ENCODE peak calls at places on chromosomes 16 and 17, in nine cellular contexts. Q is stomach, D is lower leg skin, Z is GM13976, C is natural killer cell, F is fibroblast of lung, S is HL-60, P is kidney, J is tibial artery. A is an unnamed sample.

GRCh38 chr16:56994311-56994710 is 5.0 kb downstream of the NLRC5 start:
- DNase-seq in Q (no peak), D (peak; percentile 76), Z (no peak), C (no peak), F (no peak), S (no peak), P (no peak), J (no peak), A (no peak)

GRCh38 chr16:53809088-53809951 is 105.4 kb downstream of the FTO start:
- DNase-seq in Q (no peak), D (no peak), Z (no peak), C (no peak), F (peak; percentile 95), S (no peak), P (no peak), J (no peak), A (no peak)

GRCh38 chr17:80475949-80476876 is at the start of gene NPTX1:
- DNase-seq in Q (no peak), D (no peak), Z (peak; percentile 63), C (no peak), F (no peak), S (no peak), P (peak; percentile 60), J (no peak), A (peak; percentile 62)

GRCh38 chr16:11323551-11324336 is 21.5 kb upstream of the RMI2 start:
- DNase-seq in Q (no peak), D (no peak), Z (no peak), C (no peak), F (no peak), S (no peak), P (no peak), J (no peak), A (no peak)

GRCh38 chr16:51193879-51194278 is 42.8 kb upstream of the SALL1 start:
- DNase-seq in Q (no peak), D (no peak), Z (no peak), C (no peak), F (no peak), S (no peak), P (no peak), J (no peak), A (no peak)

GRCh38 chr16:3142770-3143169 is 7.9 kb downstream of the ZNF213 start:
- DNase-seq in Q (no peak), D (no peak), Z (no peak), C (no peak), F (no peak), S (no peak), P (peak; percentile 62), J (no peak), A (no peak)

GRCh38 chr17:31388770-31389672 is 2.5 kb upstream of the RAB11FIP4 start:
- DNase-seq in Q (peak; percentile 26), D (peak; percentile 83), Z (peak; percentile 76), C (no peak), F (peak; percentile 2), S (peak; percentile 21), P (no peak), J (no peak), A (no peak)

GRCh38 chr16:15765880-15766279 is 90.9 kb downstream of the MYH11 start:
- DNase-seq in Q (no peak), D (no peak), Z (peak; percentile 81), C (no peak), F (no peak), S (peak; percentile 64), P (peak; percentile 32), J (no peak), A (no peak)

DNA sequence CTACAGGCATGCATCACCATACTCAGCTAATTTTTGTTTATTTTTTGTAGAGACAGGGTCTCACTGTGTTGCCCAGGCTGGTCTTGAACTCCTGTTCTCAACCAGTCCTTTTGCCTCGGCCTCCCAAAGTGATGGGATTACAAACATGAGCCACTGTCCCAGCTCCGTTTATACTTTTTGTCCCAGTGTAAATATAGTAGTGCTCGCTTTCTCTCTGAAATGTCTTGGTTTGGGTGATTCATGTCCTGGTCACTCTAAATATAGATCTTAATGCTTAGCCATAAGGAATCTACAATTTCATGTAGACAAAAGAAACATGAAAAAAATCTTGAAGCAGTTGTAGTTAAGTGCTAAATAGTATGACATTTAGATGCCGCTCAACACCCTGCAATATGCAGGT is 126.9 kb downstream of the KATNIP start:
- DNase-seq in Q (no peak), D (no peak), Z (no peak), C (no peak), F (peak; percentile 67), S (no peak), P (no peak), J (no peak), A (no peak)
- TF ChIP-seq CTCF in Q (no peak), D (no peak), Z (no peak), C (no peak), F (no peak), S (no peak), P (no peak), J (no peak), A (no peak)

GRCh38 chr17:50558955-50559614 is 1.4 kb upstream of the CACNA1G start:
- DNase-seq in Q (no peak), D (no peak), Z (no peak), C (no peak), F (no peak), S (peak; percentile 15), P (no peak), J (no peak), A (no peak)

GRCh38 chr17:50561796-50562195 is 1.3 kb downstream of the CACNA1G start:
- DNase-seq in Q (no peak), D (no peak), Z (no peak), C (no peak), F (no peak), S (no peak), P (no peak), J (no peak), A (no peak)

GRCh38 chr17:50559674-50560184 is 786 bp upstream of the CACNA1G start:
- DNase-seq in Q (peak; percentile 53), D (peak; percentile 95), Z (peak; percentile 66), C (no peak), F (peak; percentile 31), S (no peak), P (no peak), J (peak; percentile 79), A (no peak)

GRCh38 chr17:50560931-50561750 is 626 bp downstream of the CACNA1G start:
- DNase-seq in Q (no peak), D (no peak), Z (peak; percentile 73), C (no peak), F (no peak), S (no peak), P (no peak), J (no peak), A (no peak)

GRCh38 chr17:50560185-50560824 is at the start of gene CACNA1G:
- DNase-seq in Q (peak; percentile 88), D (peak; percentile 98), Z (peak; percentile 96), C (peak; percentile 86), F (peak; percentile 70), S (peak; percentile 81), P (peak; percentile 95), J (peak; percentile 91), A (peak; percentile 90)
- TF ChIP-seq CTCF in Q (no peak), D (no peak), Z (no peak), C (no peak), F (no peak), S (no peak), P (no peak), J (no peak), A (no peak)

GRCh38 chr17:21528031-21528684 is 152.0 kb downstream of the KCNJ12 start:
- DNase-seq in Q (no peak), D (peak; percentile 36), Z (no peak), C (no peak), F (no peak), S (no peak), P (no peak), J (no peak), A (no peak)

GRCh38 chr17:21524211-21524591 is 148.0 kb downstream of the KCNJ12 start:
- DNase-seq in Q (no peak), D (peak; percentile 78), Z (no peak), C (no peak), F (no peak), S (no peak), P (no peak), J (no peak), A (no peak)

GRCh38 chr17:21523482-21524210 is 147.5 kb downstream of the KCNJ12 start:
- DNase-seq in Q (no peak), D (peak; percentile 72), Z (no peak), C (no peak), F (no peak), S (no peak), P (no peak), J (no peak), A (no peak)

GRCh38 chr17:21522755-21523154 is 146.6 kb downstream of the KCNJ12 start:
- DNase-seq in Q (no peak), D (peak; percentile 70), Z (no peak), C (no peak), F (no peak), S (no peak), P (no peak), J (no peak), A (no peak)

DNA sequence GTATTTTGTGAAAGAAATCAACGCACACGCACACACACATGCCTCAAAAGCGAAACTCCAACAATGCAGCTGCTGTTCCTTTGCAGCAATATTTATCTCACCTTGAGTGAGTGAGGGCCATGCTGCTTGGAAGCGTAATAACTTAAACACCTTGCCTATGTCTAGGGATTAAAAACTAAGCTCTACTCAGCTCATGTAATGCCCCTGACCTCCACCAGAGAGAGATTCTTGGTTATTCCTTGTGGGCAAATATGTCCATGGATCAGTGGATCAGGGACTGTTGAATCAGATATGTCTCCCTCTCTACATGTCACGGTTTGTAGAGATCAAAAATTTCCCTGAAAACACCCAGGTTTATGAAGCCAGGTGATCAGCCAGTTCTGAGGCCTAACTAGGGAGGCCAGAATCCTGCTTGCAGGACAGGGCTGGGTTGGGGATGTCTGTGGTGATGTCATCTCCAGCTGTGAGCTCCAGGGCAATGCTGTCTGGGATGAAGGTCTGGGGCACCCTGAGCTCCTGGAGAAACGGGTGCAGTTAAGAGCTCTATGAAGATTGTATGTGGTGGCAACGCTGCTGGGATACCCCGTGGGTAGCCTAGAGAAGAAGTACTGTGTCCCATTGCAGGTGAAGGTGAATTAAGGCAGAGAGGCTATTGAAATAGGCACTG is 149.4 kb downstream of the KCNJ12 start:
- DNase-seq in Q (no peak), D (peak; percentile 40), Z (no peak), C (no peak), F (no peak), S (no peak), P (no peak), J (no peak), A (no peak)
- TF ChIP-seq CTCF in Q (no peak), D (no peak), Z (no peak), C (no peak), F (no peak), S (no peak), P (no peak), J (no peak), A (no peak)

GRCh38 chr17:61717352-61717751 is 126.3 kb upstream of the NACA2 start:
- DNase-seq in Q (no peak), D (no peak), Z (no peak), C (no peak), F (no peak), S (no peak), P (no peak), J (no peak), A (no peak)

GRCh38 chr17:61718022-61718421 is 127.0 kb upstream of the NACA2 start:
- DNase-seq in Q (no peak), D (no peak), Z (no peak), C (no peak), F (no peak), S (no peak), P (no peak), J (no peak), A (no peak)

GRCh38 chr17:61722398-61722797 is 131.4 kb upstream of the NACA2 start:
- DNase-seq in Q (no peak), D (no peak), Z (no peak), C (no peak), F (no peak), S (no peak), P (no peak), J (no peak), A (no peak)

GRCh38 chr17:61723183-61723582 is 132.2 kb upstream of the NACA2 start:
- DNase-seq in Q (no peak), D (no peak), Z (no peak), C (no peak), F (no peak), S (no peak), P (no peak), J (no peak), A (no peak)

GRCh38 chr17:61720016-61720795 is 129.2 kb upstream of the NACA2 start:
- DNase-seq in Q (no peak), D (no peak), Z (no peak), C (no peak), F (peak; percentile 13), S (no peak), P (no peak), J (no peak), A (no peak)
- TF ChIP-seq CTCF in Q (no peak), D (no peak), Z (no peak), C (no peak), F (no peak), S (no peak), P (no peak), J (no peak), A (no peak)

A was measured in mesothelial cell of epicardium.